ENCODE peak calls at places on chromosomes 11 and 22, in seven cellular contexts. M is A549, J is fibroblast of pulmonary artery, C is psoas muscle, S is LNCaP clone FGC, P is neural crest cell, F is lower lobe of right lung. L is an unnamed sample.

GRCh38 chr11:66509131-66509561 is 1.3 kb upstream of the BBS1 start:
- DNase-seq in M (no peak), J (no peak), C (peak; percentile 44), S (no peak), P (no peak), F (no peak), L (no peak)

GRCh38 chr11:123719452-123719851 is 22.0 kb downstream of the ZNF202 start:
- DNase-seq in M (no peak), J (peak; percentile 42), C (no peak), S (no peak), P (no peak), F (no peak), L (no peak)

GRCh38 chr11:66739983-66740382 is 11.0 kb upstream of the SPTBN2 start:
- DNase-seq in M (no peak), J (peak; percentile 16), C (no peak), S (no peak), P (no peak), F (no peak), L (no peak)

GRCh38 chr22:30606455-30607299 is at the start of gene TCN2:
- DNase-seq in M (peak; percentile 58), J (peak; percentile 89), C (peak; percentile 78), S (no peak), P (peak; percentile 51), F (peak; percentile 80), L (peak; percentile 66)

GRCh38 chr11:86134580-86135318 is 65.9 kb upstream of the PICALM start:
- DNase-seq in M (no peak), J (no peak), C (no peak), S (no peak), P (no peak), F (no peak), L (no peak)

GRCh38 chr22:38572065-38572464 is 2.1 kb upstream of the DMC1 start:
- DNase-seq in M (peak; percentile 44), J (peak; percentile 74), C (no peak), S (no peak), P (peak; percentile 33), F (no peak), L (no peak)

GRCh38 chr11:118437736-118438125 is 1.4 kb downstream of the KMT2A start:
- DNase-seq in M (no peak), J (no peak), C (no peak), S (no peak), P (peak; percentile 9), F (no peak), L (peak; percentile 28)

GRCh38 chr11:19711911-19712280 is 741 bp upstream of the NAV2 start:
- DNase-seq in M (no peak), J (no peak), C (no peak), S (no peak), P (no peak), F (peak; percentile 58), L (no peak)

GRCh38 chr11:44978279-44978960 is 27.7 kb upstream of the TP53I11 start:
- DNase-seq in M (no peak), J (peak; percentile 24), C (no peak), S (no peak), P (no peak), F (no peak), L (no peak)

GRCh38 chr11:85740464-85741400 is 54.7 kb upstream of the CCDC89 start:
- DNase-seq in M (no peak), J (no peak), C (no peak), S (no peak), P (no peak), F (no peak), L (no peak)

GRCh38 chr11:67372232-67372992 is 986 bp downstream of the CLCF1 start:
- DNase-seq in M (no peak), J (no peak), C (no peak), S (no peak), P (no peak), F (peak; percentile 67), L (no peak)

GRCh38 chr11:93330446-93330984 is at the start of gene DEUP1:
- DNase-seq in M (no peak), J (no peak), C (peak; percentile 52), S (no peak), P (peak; percentile 65), F (peak; percentile 66), L (peak; percentile 53)

GRCh38 chr22:48979482-48979881 is 848.2 kb downstream of the BRD1 start:
- DNase-seq in M (peak; percentile 21), J (no peak), C (no peak), S (no peak), P (no peak), F (no peak), L (no peak)

GRCh38 chr22:46087816-46088277 is 62.5 kb upstream of the PPARA start:
- DNase-seq in M (peak; percentile 67), J (peak; percentile 91), C (peak; percentile 96), S (no peak), P (peak; percentile 48), F (peak; percentile 80), L (no peak)

GRCh38 chr11:10526974-10527918 is 13.7 kb downstream of the RNF141 start:
- DNase-seq in M (peak; percentile 42), J (no peak), C (no peak), S (peak; percentile 56), P (no peak), F (no peak), L (no peak)

GRCh38 chr22:21104126-21104691 is 58.5 kb downstream of the LRRC74B start:
- DNase-seq in M (no peak), J (no peak), C (no peak), S (no peak), P (no peak), F (no peak), L (no peak)

GRCh38 chr22:18057568-18058209 is 20.1 kb upstream of the PEX26 start:
- DNase-seq in M (peak; percentile 85), J (peak; percentile 99), C (peak; percentile 80), S (peak; percentile 98), P (no peak), F (no peak), L (no peak)

GRCh38 chr22:40560551-40560950 is 76.0 kb downstream of the MRTFA start:
- DNase-seq in M (no peak), J (peak; percentile 11), C (no peak), S (no peak), P (no peak), F (no peak), L (no peak)

GRCh38 chr11:68380786-68381622 is 68.6 kb downstream of the LRP5 start:
- DNase-seq in M (peak; percentile 68), J (peak; percentile 34), C (peak; percentile 54), S (no peak), P (no peak), F (no peak), L (no peak)

GRCh38 chr11:6608726-6609501 is 3.1 kb downstream of the TAF10 start:
- DNase-seq in M (no peak), J (no peak), C (no peak), S (no peak), P (no peak), F (no peak), L (peak; percentile 17)

GRCh38 chr11:1949302-1949701 is 2.2 kb downstream of the MRPL23 start:
- DNase-seq in M (no peak), J (no peak), C (peak; percentile 44), S (no peak), P (no peak), F (peak; percentile 7), L (no peak)

GRCh38 chr22:29359469-29359868 is 28.9 kb downstream of the AP1B1 start:
- DNase-seq in M (peak; percentile 50), J (peak; percentile 72), C (peak; percentile 85), S (no peak), P (peak; percentile 55), F (no peak), L (peak; percentile 57)
- TF ChIP-seq CTCF in M (peak; percentile 56), J (peak; percentile 78), C (peak; percentile 74), S (peak; percentile 39), P (peak; percentile 65), F (peak; percentile 63), L (peak; percentile 40)

GRCh38 chr11:94544832-94545640 is 1.3 kb downstream of the FUT4 start:
- DNase-seq in M (no peak), J (no peak), C (peak; percentile 62), S (no peak), P (peak; percentile 18), F (peak; percentile 63), L (peak; percentile 31)
- TF ChIP-seq CTCF in M (no peak), J (no peak), C (no peak), S (no peak), P (no peak), F (no peak), L (no peak)

GRCh38 chr22:47180796-47181195 is 418.3 kb downstream of the TBC1D22A start:
- DNase-seq in M (no peak), J (no peak), C (no peak), S (no peak), P (no peak), F (no peak), L (no peak)

GRCh38 chr22:47177334-47177815 is 414.9 kb downstream of the TBC1D22A start:
- DNase-seq in M (no peak), J (no peak), C (peak; percentile 36), S (no peak), P (no peak), F (peak; percentile 28), L (no peak)

GRCh38 chr22:47175761-47176359 is 413.4 kb downstream of the TBC1D22A start:
- DNase-seq in M (no peak), J (no peak), C (peak; percentile 30), S (no peak), P (no peak), F (peak; percentile 18), L (peak; percentile 19)

GRCh38 chr22:47176573-47177333 is 414.3 kb downstream of the TBC1D22A start:
- DNase-seq in M (no peak), J (no peak), C (peak; percentile 47), S (no peak), P (no peak), F (peak; percentile 37), L (peak; percentile 16)

GRCh38 chr22:47178339-47178738 is 415.9 kb downstream of the TBC1D22A start:
- DNase-seq in M (no peak), J (no peak), C (no peak), S (no peak), P (no peak), F (no peak), L (no peak)
- TF ChIP-seq CTCF in M (no peak), J (no peak), C (no peak), S (no peak), P (no peak), F (no peak), L (no peak)

GRCh38 chr22:26394787-26395186 is 34.3 kb upstream of the ASPHD2 start:
- DNase-seq in M (no peak), J (no peak), C (no peak), S (no peak), P (no peak), F (no peak), L (no peak)

GRCh38 chr22:26398741-26399153 is 30.3 kb upstream of the ASPHD2 start:
- DNase-seq in M (peak; percentile 60), J (peak; percentile 86), C (peak; percentile 57), S (peak; percentile 21), P (peak; percentile 35), F (peak; percentile 57), L (peak; percentile 18)

GRCh38 chr22:26395926-26396325 is 33.1 kb upstream of the ASPHD2 start:
- DNase-seq in M (no peak), J (no peak), C (no peak), S (no peak), P (no peak), F (no peak), L (no peak)

GRCh38 chr22:26401726-26402125 is 27.3 kb upstream of the ASPHD2 start:
- DNase-seq in M (no peak), J (no peak), C (no peak), S (no peak), P (no peak), F (no peak), L (no peak)

DNA sequence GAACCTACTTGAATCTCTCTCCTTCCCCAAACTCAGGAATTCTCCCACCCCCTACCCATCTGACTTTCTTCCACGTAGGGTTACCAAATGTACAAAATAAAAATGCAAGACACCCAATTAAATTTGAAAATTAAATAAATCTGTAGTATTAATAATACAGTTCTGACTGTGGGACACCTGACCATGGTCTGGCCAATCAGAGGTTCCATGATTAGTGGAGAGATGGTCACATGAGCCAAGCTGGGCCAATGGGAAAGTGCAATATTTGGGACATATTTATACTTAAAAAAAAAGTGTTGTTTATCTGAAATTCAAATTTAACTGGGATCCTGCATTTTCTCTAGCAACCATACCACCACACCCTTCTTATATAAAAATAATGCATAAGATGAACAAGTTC is 29.8 kb upstream of the ASPHD2 start:
- DNase-seq in M (no peak), J (peak; percentile 23), C (no peak), S (no peak), P (no peak), F (no peak), L (no peak)
- TF ChIP-seq CTCF in M (no peak), J (no peak), C (no peak), S (no peak), P (no peak), F (no peak), L (no peak)